ENCODE peak calls at places on chromosomes 4 and X, in nine cellular contexts. G is NCI-H1930; C is NCI-H1105 treated with DMSO at 0.1 percent for 48 hours; V is stimulated activated CD4-positive, alpha-beta T cell treated with anti-CD3 and anti-CD28 coated beads, Interleukin-2, amount 100 ng/mL, for 48 hours; O is stimulated activated CD8-positive, alpha-beta memory T cell treated with anti-CD3 and anti-CD28 coated beads, Interleukin-7, amount 100 ng/mL, for 1 hour; D is heart right ventricle; B is hypothalamus; L is H4; S is Kasumi-1. M is an unnamed sample.

GRCh38 chr4:153447175-153447887 is 18.8 kb upstream of the TMEM131L start:
- DNase-seq in D (no peak), O (no peak), B (no peak), V (no peak), C (no peak), G (peak; percentile 60), L (peak; percentile 71), S (no peak), M (no peak)

GRCh38 chrX:65705439-65705838 is 38.0 kb downstream of the MSN start:
- DNase-seq in L (no peak), G (no peak), V (no peak), C (no peak), O (no peak), S (no peak), D (no peak), B (no peak), M (no peak)

GRCh38 chrX:11750051-11750450 is 8.0 kb upstream of the MSL3 start:
- DNase-seq in G (no peak), O (no peak), C (no peak), S (no peak), B (no peak), L (no peak), V (no peak), D (no peak), M (no peak)

GRCh38 chr4:142549726-142550463 is 296.2 kb downstream of the INPP4B start:
- DNase-seq in G (no peak), V (no peak), S (peak; percentile 40), O (no peak), C (peak; percentile 90), L (peak; percentile 63), D (no peak), B (no peak), M (peak; percentile 1)

GRCh38 chrX:79266702-79267101 is 100.4 kb downstream of the ITM2A start:
- DNase-seq in L (no peak), C (no peak), B (no peak), V (no peak), G (no peak), D (no peak), O (no peak), S (no peak), M (no peak)

GRCh38 chrX:118164138-118164537 is 47.5 kb upstream of the KLHL13 start:
- DNase-seq in V (no peak), L (no peak), D (no peak), G (no peak), S (no peak), C (no peak), O (no peak), B (no peak), M (no peak)

GRCh38 chrX:74179071-74179470 is 124.9 kb upstream of the ZCCHC13 start:
- DNase-seq in S (no peak), G (no peak), V (no peak), O (no peak), D (no peak), C (no peak), L (peak; percentile 27), B (no peak), M (no peak)

GRCh38 chr4:79064806-79065205 is 125.6 kb upstream of the PAQR3 start:
- DNase-seq in B (no peak), V (no peak), G (no peak), D (no peak), L (no peak), O (no peak), S (no peak), C (no peak), M (no peak)

GRCh38 chr4:967113-968104 is 6.0 kb downstream of the DGKQ start:
- DNase-seq in C (no peak), V (no peak), S (no peak), L (no peak), O (no peak), G (no peak), B (no peak), D (peak; percentile 11), M (no peak)

GRCh38 chr4:102759835-102760644 is 728 bp downstream of the MANBA start:
- DNase-seq in C (no peak), V (peak; percentile 8), B (no peak), L (peak; percentile 23), S (peak; percentile 95), D (no peak), G (no peak), O (no peak), M (peak; percentile 3)

GRCh38 chr4:81913427-81913878 is 441.7 kb upstream of the RASGEF1B start:
- DNase-seq in C (no peak), B (no peak), O (no peak), L (peak; percentile 73), S (peak; percentile 79), D (no peak), V (peak; percentile 58), G (no peak), M (peak; percentile 12)

GRCh38 chr4:1473718-1474117 is 67.5 kb upstream of the NKX1-1 start:
- DNase-seq in V (no peak), S (no peak), C (no peak), G (no peak), B (no peak), O (no peak), L (no peak), D (no peak), M (no peak)

GRCh38 chr4:107876096-107876495 is 51.4 kb downstream of the SGMS2 start:
- DNase-seq in C (no peak), O (no peak), S (peak; percentile 11), B (no peak), L (no peak), G (no peak), V (no peak), D (no peak), M (no peak)

GRCh38 chr4:139223682-139224317 is 46.8 kb upstream of the ELF2 start:
- DNase-seq in O (no peak), L (no peak), B (no peak), G (no peak), D (peak; percentile 23), C (no peak), S (peak; percentile 66), V (no peak), M (peak; percentile 78)

GRCh38 chrX:77793950-77794349 is 7.9 kb upstream of the ATRX start:
- DNase-seq in O (no peak), S (no peak), B (no peak), L (no peak), C (no peak), G (no peak), D (no peak), V (no peak), M (no peak)

GRCh38 chr4:74682567-74683359 is 111.6 kb downstream of the BTC start:
- DNase-seq in G (no peak), L (peak; percentile 96), B (no peak), S (no peak), V (no peak), C (no peak), D (no peak), O (no peak), M (peak; percentile 88)

GRCh38 chr4:184553891-184554290 is 79.5 kb upstream of the IRF2 start:
- DNase-seq in D (no peak), L (no peak), S (no peak), O (no peak), G (no peak), V (no peak), C (no peak), B (no peak), M (no peak)

GRCh38 chrX:134654398-134655012 is 3.8 kb downstream of the PLAC1 start:
- DNase-seq in D (no peak), G (no peak), L (no peak), S (no peak), C (no peak), V (peak; percentile 17), O (no peak), B (no peak), M (no peak)

GRCh38 chr4:167233523-167234387 is 539 bp downstream of the SPOCK3 start:
- DNase-seq in S (peak; percentile 28), G (no peak), O (no peak), C (no peak), V (no peak), B (peak; percentile 65), D (no peak), L (peak; percentile 23), M (peak; percentile 42)

GRCh38 chr4:187444061-187444460 is 551.5 kb upstream of the ZFP42 start:
- DNase-seq in L (no peak), S (no peak), D (no peak), V (no peak), O (no peak), G (no peak), B (no peak), C (no peak), M (no peak)

GRCh38 chr4:158112612-158113011 is 60.2 kb downstream of the GASK1B start:
- DNase-seq in V (no peak), O (no peak), S (no peak), G (no peak), D (no peak), C (no peak), B (no peak), L (no peak), M (no peak)

GRCh38 chr4:165343353-165344191 is 16.1 kb downstream of the MSMO1 start:
- DNase-seq in V (no peak), S (no peak), B (no peak), C (peak; percentile 61), D (no peak), O (no peak), L (no peak), G (peak; percentile 27), M (no peak)

GRCh38 chr4:6610856-6611430 is 29.5 kb upstream of the MRFAP1 start:
- DNase-seq in L (no peak), G (no peak), D (no peak), C (no peak), S (no peak), O (no peak), V (no peak), B (no peak), M (no peak)

GRCh38 chr4:47287735-47288134 is 175.8 kb downstream of the COMMD8 start:
- DNase-seq in O (no peak), C (no peak), L (peak; percentile 84), S (peak; percentile 83), D (no peak), B (no peak), V (no peak), G (no peak), M (peak; percentile 8)

GRCh38 chr4:12884846-12885796 is 599.0 kb downstream of the RAB28 start:
- DNase-seq in L (no peak), O (no peak), S (no peak), G (no peak), D (no peak), B (no peak), C (no peak), V (no peak), M (no peak)

GRCh38 chrX:153032397-153033118 is 23.7 kb upstream of the PNMA3 start:
- DNase-seq in D (peak; percentile 79), L (peak; percentile 35), S (peak; percentile 17), C (peak; percentile 61), V (peak; percentile 66), G (peak; percentile 79), B (peak; percentile 19), O (peak; percentile 35), M (peak; percentile 53)

GRCh38 chr4:177220376-177220775 is 89.3 kb upstream of the NEIL3 start:
- DNase-seq in V (no peak), S (peak; percentile 32), D (no peak), G (no peak), O (no peak), B (no peak), C (no peak), L (peak; percentile 5), M (peak; percentile 57)

GRCh38 chr4:31455612-31456011 is 735.4 kb downstream of the PCDH7 start:
- DNase-seq in S (no peak), V (no peak), D (no peak), G (no peak), L (no peak), C (no peak), B (no peak), O (no peak), M (no peak)

GRCh38 chr4:137601924-137602323 is 69.6 kb upstream of the PCDH18 start:
- DNase-seq in B (no peak), D (no peak), O (no peak), G (no peak), V (no peak), C (no peak), L (no peak), S (no peak), M (no peak)

GRCh38 chr4:48322063-48322462 is 19.3 kb upstream of the SLAIN2 start:
- DNase-seq in D (no peak), V (no peak), L (no peak), C (no peak), O (no peak), S (no peak), B (no peak), G (no peak), M (no peak)

GRCh38 chrX:2627272-2627867 is 63.7 kb upstream of the CD99 start:
- DNase-seq in D (no peak), V (peak; percentile 33), G (no peak), S (no peak), B (no peak), O (no peak), C (no peak), L (peak; percentile 66), M (no peak)